ENCODE peak calls at places on chromosomes 13 and 19, in four cellular contexts. H is ELR, W is Daoy, O is PC-3. I is an unnamed sample.

GRCh38 chr13:95403349-95404140 is 102.3 kb upstream of the ABCC4 start:
- DNase-seq in W (peak; percentile 21), O (peak; percentile 13), H (peak; percentile 17), I (no peak)

GRCh38 chr19:18317998-18318800 is 4.7 kb downstream of the LSM4 start:
- DNase-seq in O (no peak), H (no peak), W (no peak), I (no peak)

GRCh38 chr19:3482507-3483225 is 575 bp downstream of the SMIM44 start:
- DNase-seq in H (no peak), O (peak; percentile 24), W (peak; percentile 54), I (no peak)

GRCh38 chr13:72431981-72432617 is 295.3 kb downstream of the MZT1 start:
- DNase-seq in H (no peak), W (no peak), O (no peak), I (no peak)

GRCh38 chr13:75258159-75258782 is 223.7 kb downstream of the TBC1D4 start:
- DNase-seq in O (peak; percentile 73), W (peak; percentile 15), H (peak; percentile 62), I (peak; percentile 32)

GRCh38 chr19:4379383-4380253 is 20.7 kb downstream of the SH3GL1 start:
- DNase-seq in O (peak; percentile 91), H (peak; percentile 33), W (peak; percentile 78), I (no peak)

GRCh38 chr19:48659768-48660167 is 13.0 kb downstream of the NTN5 start:
- DNase-seq in W (no peak), O (no peak), H (peak; percentile 26), I (no peak)

GRCh38 chr19:392375-392970 is 16.5 kb downstream of the C2CD4C start:
- DNase-seq in H (no peak), W (no peak), O (no peak), I (no peak)

GRCh38 chr13:45310341-45311138 is 30.4 kb downstream of the TPT1 start:
- DNase-seq in H (no peak), O (no peak), W (no peak), I (no peak)

GRCh38 chr19:47324502-47324901 is 7.5 kb upstream of the C5AR2 start:
- DNase-seq in O (peak; percentile 22), H (peak; percentile 56), W (peak; percentile 60), I (no peak)

GRCh38 chr19:5738423-5738822 is 18.0 kb downstream of the CATSPERD start:
- DNase-seq in W (peak; percentile 21), O (peak; percentile 21), H (peak; percentile 23), I (no peak)

GRCh38 chr13:24618219-24618955 is 61.8 kb upstream of the ATP12A start:
- DNase-seq in W (peak; percentile 28), O (no peak), H (peak; percentile 35), I (no peak)

GRCh38 chr19:7917292-7918061 is 2.7 kb upstream of the SNAPC2 start:
- DNase-seq in W (peak; percentile 73), O (peak; percentile 75), H (peak; percentile 74), I (peak; percentile 69)

GRCh38 chr19:47228937-47229673 is 1.9 kb downstream of the BBC3 start:
- DNase-seq in W (peak; percentile 49), O (no peak), H (peak; percentile 9), I (no peak)

GRCh38 chr13:43879323-43880181 is at the start of the genes CCDC122 and LACC1:
- DNase-seq in H (peak; percentile 85), W (peak; percentile 85), O (peak; percentile 70), I (peak; percentile 60)

GRCh38 chr19:5001547-5002131 is 32.7 kb downstream of the KDM4B start:
- DNase-seq in O (peak; percentile 76), W (peak; percentile 61), H (peak; percentile 69), I (peak; percentile 52)

GRCh38 chr19:46913852-46914430 is 53.1 kb downstream of the ARHGAP35 start:
- DNase-seq in W (peak; percentile 38), H (peak; percentile 57), O (peak; percentile 34), I (no peak)

GRCh38 chr13:90551253-90551652 is 796.2 kb upstream of the MIR17HG start:
- DNase-seq in O (no peak), H (no peak), W (no peak), I (no peak)

GRCh38 chr19:30815889-30816580 is 443.9 kb downstream of the ZNF536 start:
- DNase-seq in O (no peak), W (no peak), H (no peak), I (no peak)

GRCh38 chr19:54517483-54517882 is 14.9 kb downstream of the LAIR2 start:
- DNase-seq in W (peak; percentile 90), H (peak; percentile 54), O (peak; percentile 86), I (peak; percentile 68)

GRCh38 chr13:110458594-110459365 is 102.7 kb downstream of the RAB20 start:
- DNase-seq in W (no peak), H (no peak), O (no peak), I (no peak)